ENCODE peak calls at places on chromosomes 12 and 14, in seven cellular contexts. A is mesenchymal stem cell, E is Peyer's patch, K is right atrium auricular region, N is esophagus squamous epithelium, O is Karpas-422, T is Panc1. G is an unnamed sample. For H3K36me3, the result is how much of the 10 kb centered on the place peaks cover.

GRCh38 chr12:69701821-69702220 is 2.7 kb upstream of the BEST3 start:
- DNase-seq in A (no peak), N (no peak), T (no peak), K (no peak), E (no peak), O (no peak), G (no peak)

GRCh38 chr12:112924986-112925385 is 13.3 kb upstream of the OAS3 start:
- DNase-seq in A (no peak), K (no peak), O (no peak), N (no peak), T (no peak), E (no peak), G (no peak)

GRCh38 chr12:112198120-112198733 is 72.9 kb downstream of the TRAFD1 start:
- DNase-seq in A (peak), K (no peak), T (peak), N (no peak), O (peak), E (peak), G (peak)

GRCh38 chr12:110073049-110073831 is 24.9 kb upstream of the C12orf76 start:
- DNase-seq in A (no peak), E (peak), O (peak), N (no peak), T (no peak), K (no peak), G (peak)

GRCh38 chr12:126233625-126234024 is 1168.4 kb downstream of the AACS start:
- DNase-seq in O (no peak), A (no peak), E (no peak), T (no peak), N (no peak), K (no peak), G (no peak)

GRCh38 chr12:45439039-45439438 is 223.1 kb downstream of the ANO6 start:
- DNase-seq in N (no peak), O (no peak), E (no peak), T (no peak), A (no peak), K (no peak), G (no peak)

GRCh38 chr14:93015039-93015438 is 92.1 kb downstream of the CHGA start:
- DNase-seq in N (no peak), A (no peak), T (no peak), O (no peak), E (no peak), K (no peak), G (no peak)

GRCh38 chr12:65902504-65902903 is 78.2 kb downstream of the HMGA2 start:
- DNase-seq in N (no peak), T (no peak), O (no peak), A (peak), K (no peak), E (no peak), G (peak)

GRCh38 chr12:119594772-119595445 is 1.3 kb downstream of the TMEM233 start:
- DNase-seq in A (no peak), T (no peak), N (no peak), K (no peak), E (no peak), O (peak), G (no peak)

DNA sequence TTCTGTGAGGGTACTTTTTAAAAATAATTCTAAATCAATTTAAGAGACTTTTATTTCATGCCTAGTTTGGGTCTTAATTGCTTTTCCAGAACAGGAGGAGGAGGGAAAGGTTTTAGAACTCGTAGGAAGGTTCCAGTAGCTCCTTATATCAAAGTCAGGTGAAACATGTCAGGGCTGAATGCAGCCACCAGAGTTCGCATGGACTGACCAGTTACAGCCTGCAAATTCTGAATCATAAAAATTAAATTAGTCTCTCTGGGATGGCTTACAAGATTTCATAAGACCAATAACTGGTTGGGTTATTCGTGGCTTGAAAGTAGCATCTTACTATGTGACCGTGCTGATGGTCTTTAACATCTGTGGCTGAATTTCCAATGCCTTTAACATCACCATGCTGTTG is 410 bp downstream of the BDKRB1 start:
- DNase-seq in K (no peak), O (no peak), A (no peak), E (no peak), T (no peak), N (no peak), G (peak)
- H3K4me3 ChIP-seq in K (no peak), O (no peak), A (no peak), E (no peak), T (no peak), N (peak), G (no peak)

GRCh38 chr12:27034607-27035293 is 12.4 kb downstream of the MED21 start:
- DNase-seq in N (no peak), A (no peak), T (no peak), E (no peak), O (no peak), K (no peak), G (no peak)

GRCh38 chr12:27032679-27033078 is 10.3 kb downstream of the MED21 start:
- DNase-seq in N (no peak), O (no peak), E (no peak), K (no peak), T (no peak), A (no peak), G (no peak)

DNA sequence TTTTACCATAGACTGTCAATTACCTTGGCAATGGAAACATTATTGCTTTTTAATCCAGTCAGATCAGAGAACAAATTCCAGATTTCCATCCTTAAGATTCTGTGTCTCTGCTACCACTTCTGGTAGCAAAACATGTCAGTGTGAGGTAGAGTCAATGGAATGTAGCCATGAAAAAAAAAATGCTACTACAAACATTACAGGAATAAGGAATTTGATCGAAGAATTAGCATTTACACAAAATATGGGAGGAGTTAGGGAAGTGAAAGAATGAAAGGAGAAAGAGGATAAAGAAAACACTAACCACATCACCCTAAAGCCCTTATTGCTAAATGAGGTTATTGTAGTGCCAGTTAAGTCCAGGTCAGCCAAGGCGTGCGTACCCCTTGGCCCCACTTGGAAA is 9.2 kb downstream of the MED21 start:
- DNase-seq in O (no peak), T (no peak), K (no peak), A (no peak), N (no peak), E (no peak), G (peak)
- H3K36me3 ChIP-seq in O (under half), T (under half), K (half or more), A (under half), N (under half), E (half or more), G (half or more)

DNA sequence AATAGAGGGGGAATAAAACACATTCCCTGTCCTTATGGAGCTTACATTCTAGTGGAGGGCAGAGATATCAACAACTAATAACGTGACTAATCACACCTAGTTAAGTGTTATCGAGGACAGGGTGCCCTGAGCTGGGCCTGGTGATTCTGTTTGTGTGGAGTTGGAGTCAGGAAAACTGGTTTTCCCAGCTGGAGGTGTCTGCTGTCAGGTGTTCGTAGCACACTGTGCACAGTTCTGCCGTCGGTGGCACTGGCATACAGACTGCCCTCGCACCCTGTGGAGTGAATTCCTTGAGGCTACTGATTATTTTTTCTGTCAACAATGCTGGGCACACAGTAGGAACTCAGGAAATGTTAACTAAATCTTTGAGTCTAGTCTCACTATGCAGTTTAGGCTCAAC is 900 bp upstream of the MTERF2 start:
- DNase-seq in N (no peak), K (no peak), O (no peak), A (peak), T (no peak), E (no peak), G (no peak)
- H3K4me3 ChIP-seq in N (peak), K (peak), O (no peak), A (no peak), T (peak), E (no peak), G (peak)

GRCh38 chr14:95098984-95099599 is 58.2 kb downstream of the DICER1 start:
- DNase-seq in A (peak), N (no peak), O (peak), T (peak), E (peak), K (peak), G (peak)

GRCh38 chr14:95097385-95097784 is 59.9 kb downstream of the DICER1 start:
- DNase-seq in N (no peak), K (no peak), O (no peak), E (no peak), T (no peak), A (no peak), G (peak)

GRCh38 chr14:95104911-95105310 is 52.4 kb downstream of the DICER1 start:
- DNase-seq in O (no peak), A (no peak), N (no peak), E (no peak), K (no peak), T (no peak), G (no peak)

GRCh38 chr14:95102678-95103039 is 54.7 kb downstream of the DICER1 start:
- DNase-seq in O (no peak), T (no peak), K (no peak), N (no peak), A (no peak), E (no peak), G (no peak)

DNA sequence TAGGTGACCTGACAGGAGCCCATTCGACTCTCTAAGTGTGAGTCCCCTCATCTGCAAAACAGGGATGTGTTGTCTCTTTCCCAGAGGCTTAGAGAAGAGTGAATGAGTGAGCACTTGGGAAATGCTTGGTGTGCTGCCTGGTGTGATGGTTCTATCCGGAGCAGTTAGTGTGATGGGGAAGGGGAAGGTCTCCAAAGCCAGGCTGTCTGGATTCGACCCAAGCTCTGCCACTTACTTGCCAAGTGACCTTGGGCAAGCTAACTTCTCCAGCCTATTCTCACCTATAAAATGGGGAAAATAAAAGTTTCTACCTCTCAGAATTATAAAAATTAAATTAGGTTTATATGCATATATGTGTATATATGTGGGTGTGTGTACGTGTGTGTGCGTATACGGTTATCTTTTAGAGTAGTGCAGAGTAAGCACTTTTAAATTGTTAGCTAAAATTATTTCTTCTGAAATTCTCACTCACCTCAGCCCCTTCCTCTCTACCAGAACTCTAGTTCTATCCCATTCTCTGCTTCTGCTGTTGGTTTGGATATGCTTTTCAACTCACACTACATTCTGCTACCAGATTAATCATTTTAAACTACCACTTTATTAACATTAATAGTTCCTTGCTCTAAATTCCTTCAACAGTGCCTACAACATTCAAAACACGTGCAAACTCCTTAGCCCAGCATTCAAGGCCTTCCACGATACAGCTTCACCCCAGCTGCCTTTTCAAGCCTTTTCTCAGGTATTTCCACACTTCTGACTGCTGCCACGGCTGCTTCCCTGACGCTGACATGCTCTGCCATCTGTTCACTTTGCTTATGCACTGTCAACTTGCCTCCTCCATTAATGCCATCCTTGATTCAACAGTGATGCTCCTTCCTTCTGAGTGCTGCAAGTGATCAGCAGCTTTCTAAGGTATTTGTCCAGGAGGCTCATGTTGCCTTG is 55.3 kb downstream of the DICER1 start:
- DNase-seq in O (no peak), N (no peak), T (no peak), E (no peak), A (no peak), K (no peak), G (no peak)
- H3K36me3 ChIP-seq in O (half or more), N (under half), T (under half), E (half or more), A (under half), K (half or more), G (half or more)

GRCh38 chr12:120693848-120694247 is 6.9 kb downstream of the MLEC start:
- DNase-seq in A (no peak), T (no peak), N (no peak), E (no peak), K (no peak), O (no peak), G (no peak)

GRCh38 chr12:120689397-120690082 is 2.6 kb downstream of the MLEC start:
- DNase-seq in O (no peak), N (no peak), T (no peak), E (no peak), A (peak), K (no peak), G (peak)

GRCh38 chr12:120690083-120690450 is 3.1 kb downstream of the MLEC start:
- DNase-seq in E (no peak), A (no peak), N (no peak), K (no peak), O (no peak), T (no peak), G (no peak)

GRCh38 chr12:120690978-120691377 is 4.0 kb downstream of the MLEC start:
- DNase-seq in K (no peak), O (no peak), A (peak), T (no peak), N (no peak), E (no peak), G (no peak)

GRCh38 chr12:120692524-120693033 is 5.6 kb downstream of the MLEC start:
- DNase-seq in E (no peak), A (peak), N (no peak), K (no peak), O (no peak), T (no peak), G (no peak)
- H3K4me3 ChIP-seq in E (no peak), A (no peak), N (no peak), K (no peak), O (no peak), T (no peak), G (no peak)

DNA sequence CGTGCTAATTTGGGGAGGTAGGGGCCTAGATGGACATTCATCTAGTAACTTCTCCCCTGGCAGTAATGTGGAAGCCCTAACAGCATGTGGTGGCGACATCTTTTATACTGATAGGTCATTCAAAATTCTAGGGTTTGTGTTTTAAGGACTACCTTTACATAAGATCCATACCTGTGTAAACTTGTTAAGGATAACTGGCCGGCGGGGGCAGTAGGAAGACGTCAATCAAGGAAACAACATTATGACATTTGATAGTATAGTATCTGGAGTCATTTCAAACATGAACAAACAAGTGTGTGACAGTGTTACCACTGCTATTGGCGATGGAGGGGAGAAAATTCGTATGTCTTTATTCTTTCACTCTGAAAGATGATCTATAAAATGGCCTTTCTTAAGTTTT is 120.0 kb downstream of the TTLL5 start:
- DNase-seq in K (no peak), A (no peak), O (no peak), E (no peak), N (no peak), T (no peak), G (no peak)
- H3K36me3 ChIP-seq in K (under half), A (under half), O (under half), E (under half), N (under half), T (under half), G (under half)